ENCODE peak calls at places on chromosomes 4 and X, in nine cellular contexts. Z, I, N, X, Q, S, A, D and W are unnamed samples.
A peak's percentile ranks its signal among the peaks of the same experiment; 100 is the strongest.

GRCh38 chr4:123740236-123740635 is 343.6 kb downstream of the SPRY1 start:
- DNase-seq in A (no peak), S (no peak), X (no peak), N (no peak), Z (no peak), D (no peak), I (no peak), Q (no peak), W (no peak)

GRCh38 chrX:46693149-46693548 is 65.8 kb downstream of the SLC9A7 start:
- DNase-seq in S (no peak), X (no peak), Q (no peak), I (no peak), D (no peak), Z (no peak), N (no peak), A (no peak), W (no peak)

GRCh38 chr4:6546681-6547447 is 28.1 kb upstream of the MAN2B2 start:
- DNase-seq in Q (no peak), A (no peak), S (peak; percentile 65), N (no peak), Z (peak; percentile 85), D (no peak), I (no peak), X (peak; percentile 90), W (no peak)

GRCh38 chr4:100379583-100380105 is 138.2 kb downstream of the EMCN start:
- DNase-seq in Z (no peak), X (no peak), N (no peak), S (no peak), Q (no peak), D (no peak), I (no peak), A (no peak), W (no peak)

GRCh38 chr4:85825937-85826678 is 351.2 kb downstream of the ARHGAP24 start:
- DNase-seq in Q (no peak), I (peak; percentile 74), Z (peak; percentile 8), X (peak; percentile 67), S (peak; percentile 80), A (no peak), D (peak; percentile 53), N (no peak), W (no peak)

GRCh38 chr4:77921701-77922100 is 59.1 kb downstream of the MRPL1 start:
- DNase-seq in I (no peak), D (no peak), Q (peak; percentile 59), N (no peak), Z (no peak), X (no peak), S (peak; percentile 94), A (no peak), W (peak; percentile 70)

GRCh38 chr4:187304131-187304530 is 580.5 kb upstream of the FAT1 start:
- DNase-seq in I (no peak), S (no peak), X (no peak), A (no peak), Q (no peak), N (no peak), D (no peak), Z (no peak), W (no peak)

GRCh38 chrX:118802857-118803256 is 20.8 kb upstream of the ZCCHC12 start:
- DNase-seq in Z (no peak), I (no peak), Q (no peak), N (no peak), X (no peak), S (peak; percentile 20), A (no peak), D (no peak), W (no peak)

GRCh38 chrX:129842510-129843208 is 1.0 kb downstream of the ZDHHC9 start:
- DNase-seq in Z (peak; percentile 18), X (peak; percentile 5), S (peak; percentile 40), A (peak; percentile 19), N (no peak), D (peak; percentile 34), Q (no peak), I (no peak), W (peak; percentile 7)

GRCh38 chrX:145856181-145856580 is 38.6 kb downstream of the SLITRK2 start:
- DNase-seq in Z (no peak), A (no peak), N (no peak), Q (no peak), I (no peak), D (no peak), S (no peak), X (no peak), W (no peak)

GRCh38 chr4:168440442-168441264 is 39.6 kb downstream of the DDX60L start:
- DNase-seq in D (no peak), X (no peak), N (no peak), S (peak; percentile 73), Z (no peak), I (no peak), Q (no peak), A (no peak), W (peak; percentile 16)

GRCh38 chrX:44675364-44676024 is 132.8 kb upstream of the FUNDC1 start:
- DNase-seq in S (peak; percentile 95), A (peak; percentile 60), X (no peak), Q (no peak), N (no peak), D (no peak), I (no peak), Z (peak; percentile 76), W (peak; percentile 26)

GRCh38 chr4:112231779-112232713 is at the start of gene AP1AR:
- DNase-seq in N (peak; percentile 93), D (peak; percentile 86), A (peak; percentile 86), I (peak; percentile 89), X (peak; percentile 92), Q (no peak), S (peak; percentile 46), Z (peak; percentile 92), W (peak; percentile 9)

GRCh38 chr4:123599920-123600394 is 203.4 kb downstream of the SPRY1 start:
- DNase-seq in A (peak; percentile 60), I (peak; percentile 83), Q (no peak), X (peak; percentile 27), S (peak; percentile 57), N (peak; percentile 82), D (peak; percentile 73), Z (peak; percentile 24), W (no peak)

GRCh38 chr4:8860096-8860891 is 11.3 kb downstream of the HMX1 start:
- DNase-seq in N (no peak), I (no peak), S (no peak), Q (no peak), D (no peak), A (no peak), X (no peak), Z (no peak), W (no peak)

DNA sequence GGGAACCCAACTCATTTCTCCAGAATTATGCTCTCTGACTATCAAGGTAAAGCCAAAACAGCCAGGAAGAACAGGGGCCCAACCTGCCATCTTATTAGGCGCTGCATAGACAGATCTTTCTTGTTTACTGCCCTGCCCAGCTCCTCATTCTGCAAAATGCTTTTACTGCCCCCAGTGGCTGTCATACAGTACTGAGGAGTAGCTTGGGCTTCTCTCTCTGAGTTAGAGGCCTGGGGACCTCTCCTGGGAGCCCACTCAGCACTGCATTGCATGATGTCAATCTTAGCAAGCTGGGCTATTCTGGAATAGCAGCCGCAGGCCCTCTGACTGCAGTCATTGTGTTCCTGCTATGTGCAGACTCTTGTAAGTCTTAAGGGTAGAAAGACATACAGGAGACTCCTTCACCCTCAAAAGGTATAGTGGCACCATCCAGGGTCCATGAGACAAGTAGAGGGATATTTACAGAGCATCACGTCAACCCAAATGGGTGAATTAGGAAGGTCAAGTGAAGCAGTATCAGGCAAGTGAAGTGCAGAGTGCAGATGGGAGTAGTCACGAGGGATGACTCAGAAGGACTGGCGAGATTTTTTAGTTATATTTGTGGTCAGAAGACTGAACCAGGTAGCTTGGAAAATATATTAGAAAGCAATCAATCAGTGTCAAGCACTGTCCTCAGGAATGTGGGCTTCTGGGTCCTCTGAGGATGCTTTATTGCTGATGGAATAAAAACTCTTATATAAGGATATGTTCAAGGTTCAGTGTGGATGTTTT is 294.1 kb upstream of the SFRP2 start:
- DNase-seq in I (no peak), Q (no peak), S (peak; percentile 66), N (no peak), Z (peak; percentile 12), D (no peak), X (peak; percentile 54), A (no peak), W (no peak)
- TF ChIP-seq CTCF in I (no peak), Q (peak; percentile 15), S (peak; percentile 25), N (no peak), Z (peak; percentile 49), D (no peak), X (no peak), A (no peak), W (peak; percentile 37)

GRCh38 chr4:175674219-175674618 is 137.8 kb downstream of the GPM6A start:
- DNase-seq in A (no peak), X (no peak), N (no peak), S (no peak), Z (no peak), Q (no peak), D (no peak), I (no peak), W (no peak)
- H3K27me3 ChIP-seq in A (no peaks in the 10 kb centered on the region), X (no peaks in the 10 kb centered on the region), N (no peaks in the 10 kb centered on the region), S (no peaks in the 10 kb centered on the region), Z (no peaks in the 10 kb centered on the region), Q (no peaks in the 10 kb centered on the region), D (no peaks in the 10 kb centered on the region), I (no peaks in the 10 kb centered on the region), W (no peaks in the 10 kb centered on the region)

GRCh38 chr4:185229021-185229818 is 19.8 kb downstream of the SNX25 start:
- DNase-seq in I (no peak), X (no peak), Z (no peak), D (peak; percentile 64), S (no peak), N (no peak), Q (no peak), A (no peak), W (no peak)

GRCh38 chr4:185222598-185222997 is 13.2 kb downstream of the SNX25 start:
- DNase-seq in N (no peak), Q (no peak), A (no peak), X (no peak), D (no peak), S (peak; percentile 87), Z (no peak), I (no peak), W (no peak)

GRCh38 chr4:185224597-185224996 is 15.2 kb downstream of the SNX25 start:
- DNase-seq in N (no peak), S (no peak), D (no peak), Z (no peak), A (no peak), Q (no peak), X (no peak), I (no peak), W (no peak)

GRCh38 chr4:185227713-185228278 is 18.4 kb downstream of the SNX25 start:
- DNase-seq in A (no peak), D (no peak), Q (no peak), I (peak; percentile 58), Z (no peak), X (no peak), N (no peak), S (no peak), W (no peak)

DNA sequence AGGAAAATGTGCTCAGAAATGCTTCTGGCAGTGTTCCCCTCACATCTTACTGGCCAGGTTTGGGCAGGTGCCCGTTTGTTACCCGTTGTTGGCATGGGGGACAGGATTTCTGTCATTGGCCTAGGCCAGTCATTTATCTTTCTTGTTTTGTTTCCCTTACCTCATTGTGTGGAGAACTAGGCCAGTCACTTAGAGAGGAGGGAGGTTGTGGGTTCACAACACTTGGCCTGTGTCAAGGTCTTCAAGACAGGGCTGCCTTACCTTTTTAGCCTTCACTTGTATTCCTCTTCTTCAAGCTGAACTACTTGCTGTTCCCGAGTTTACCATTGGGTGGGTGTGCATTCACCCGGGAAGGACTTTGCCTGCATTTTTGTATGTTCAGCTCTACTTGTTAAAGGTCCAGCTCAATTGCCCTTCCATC is 17.7 kb downstream of the SNX25 start:
- DNase-seq in S (no peak), N (no peak), I (peak; percentile 70), A (no peak), Q (no peak), Z (no peak), X (no peak), D (no peak), W (no peak)
- TF ChIP-seq CTCF in S (no peak), N (no peak), I (peak; percentile 35), A (no peak), Q (peak; percentile 8), Z (peak; percentile 13), X (peak; percentile 30), D (no peak), W (no peak)

GRCh38 chr4:108173599-108174057 is 4.9 kb upstream of the LEF1 start:
- DNase-seq in S (no peak), I (no peak), Z (no peak), N (no peak), X (no peak), D (no peak), A (no peak), Q (no peak), W (no peak)
- H3K27me3 ChIP-seq in S (peaks cover 38% of the 10 kb centered on the region), I (peaks cover 14% of the 10 kb centered on the region), Z (peaks cover 70% of the 10 kb centered on the region), N (peaks cover 54% of the 10 kb centered on the region), X (peaks cover 30% of the 10 kb centered on the region), D (peaks cover 52% of the 10 kb centered on the region), A (peaks cover 34% of the 10 kb centered on the region), Q (peaks cover 29% of the 10 kb centered on the region), W (peaks cover 33% of the 10 kb centered on the region)